ENCODE peak calls at places on chromosomes 4 and X, in ten cellular contexts. One of them, this sample, is unnamed.

GRCh38 chr4:151227731-151228130 is 49.2 kb upstream of the PRSS48 start:
- DNase-seq in pancreas: no peak
- DNase-seq in fibroblast of lung: peak; percentile 85
- DNase-seq in heart right ventricle: peak; percentile 32
- DNase-seq in mucosa of descending colon: peak; percentile 27
- DNase-seq in GM06990: no peak
- DNase-seq in tibial artery: peak; percentile 89
- DNase-seq in A549: no peak
- DNase-seq in GM12865: peak; percentile 19
- DNase-seq in dorsolateral prefrontal cortex: peak; percentile 57
- DNase-seq in this sample: peak; percentile 99

GRCh38 chr4:94452476-94453300 is 946 bp downstream of the PDLIM5 start:
- DNase-seq in pancreas: peak; percentile 75
- DNase-seq in GM06990: peak; percentile 40
- DNase-seq in A549: peak; percentile 17
- DNase-seq in mucosa of descending colon: peak; percentile 91
- DNase-seq in fibroblast of lung: peak; percentile 90
- DNase-seq in tibial artery: peak; percentile 94
- DNase-seq in heart right ventricle: peak; percentile 85
- DNase-seq in dorsolateral prefrontal cortex: peak; percentile 38
- DNase-seq in GM12865: peak; percentile 55
- DNase-seq in this sample: peak; percentile 86

GRCh38 chr4:153595894-153596601 is 88.0 kb upstream of the TLR2 start:
- DNase-seq in heart right ventricle: no peak
- DNase-seq in pancreas: no peak
- DNase-seq in A549: no peak
- DNase-seq in dorsolateral prefrontal cortex: no peak
- DNase-seq in GM06990: no peak
- DNase-seq in GM12865: no peak
- DNase-seq in mucosa of descending colon: no peak
- DNase-seq in fibroblast of lung: no peak
- DNase-seq in tibial artery: no peak
- DNase-seq in this sample: no peak

GRCh38 chr4:4388836-4389575 is 2.1 kb downstream of the NSG1 start:
- DNase-seq in GM06990: no peak
- DNase-seq in GM12865: no peak
- DNase-seq in tibial artery: no peak
- DNase-seq in dorsolateral prefrontal cortex: no peak
- DNase-seq in heart right ventricle: no peak
- DNase-seq in A549: no peak
- DNase-seq in fibroblast of lung: no peak
- DNase-seq in pancreas: no peak
- DNase-seq in mucosa of descending colon: no peak
- DNase-seq in this sample: no peak

GRCh38 chr4:114780205-114780604 is 181.6 kb downstream of the UGT8 start:
- DNase-seq in A549: no peak
- DNase-seq in heart right ventricle: no peak
- DNase-seq in GM12865: peak; percentile 5
- DNase-seq in fibroblast of lung: peak; percentile 23
- DNase-seq in mucosa of descending colon: peak; percentile 27
- DNase-seq in dorsolateral prefrontal cortex: no peak
- DNase-seq in GM06990: no peak
- DNase-seq in pancreas: no peak
- DNase-seq in tibial artery: no peak
- DNase-seq in this sample: peak; percentile 81

GRCh38 chr4:151431728-151432127 is 22.8 kb downstream of the FHIP1A start:
- DNase-seq in pancreas: no peak
- DNase-seq in heart right ventricle: no peak
- DNase-seq in mucosa of descending colon: no peak
- DNase-seq in GM06990: no peak
- DNase-seq in dorsolateral prefrontal cortex: no peak
- DNase-seq in fibroblast of lung: no peak
- DNase-seq in A549: no peak
- DNase-seq in GM12865: no peak
- DNase-seq in tibial artery: no peak
- DNase-seq in this sample: no peak

GRCh38 chrX:9293051-9293496 is 171.8 kb upstream of the TBL1X start:
- DNase-seq in GM06990: no peak
- DNase-seq in fibroblast of lung: no peak
- DNase-seq in tibial artery: no peak
- DNase-seq in pancreas: no peak
- DNase-seq in mucosa of descending colon: no peak
- DNase-seq in A549: no peak
- DNase-seq in GM12865: no peak
- DNase-seq in dorsolateral prefrontal cortex: no peak
- DNase-seq in heart right ventricle: no peak
- DNase-seq in this sample: no peak

GRCh38 chr4:165489786-165490185 is 111.0 kb downstream of the CPE start:
- DNase-seq in A549: no peak
- DNase-seq in pancreas: no peak
- DNase-seq in GM12865: no peak
- DNase-seq in heart right ventricle: no peak
- DNase-seq in mucosa of descending colon: no peak
- DNase-seq in tibial artery: no peak
- DNase-seq in GM06990: no peak
- DNase-seq in fibroblast of lung: peak; percentile 17
- DNase-seq in dorsolateral prefrontal cortex: no peak
- DNase-seq in this sample: peak; percentile 21

GRCh38 chrX:110315541-110315940 is 2.3 kb downstream of the AMMECR1 start:
- DNase-seq in dorsolateral prefrontal cortex: no peak
- DNase-seq in GM12865: peak; percentile 52
- DNase-seq in tibial artery: no peak
- DNase-seq in A549: no peak
- DNase-seq in heart right ventricle: no peak
- DNase-seq in GM06990: peak; percentile 22
- DNase-seq in fibroblast of lung: peak; percentile 33
- DNase-seq in pancreas: no peak
- DNase-seq in mucosa of descending colon: no peak
- DNase-seq in this sample: no peak

GRCh38 chrX:46130246-46130645 is 415.0 kb downstream of the ZNF674 start:
- DNase-seq in heart right ventricle: no peak
- DNase-seq in A549: no peak
- DNase-seq in mucosa of descending colon: no peak
- DNase-seq in GM06990: no peak
- DNase-seq in dorsolateral prefrontal cortex: no peak
- DNase-seq in GM12865: no peak
- DNase-seq in tibial artery: no peak
- DNase-seq in pancreas: no peak
- DNase-seq in fibroblast of lung: no peak
- DNase-seq in this sample: no peak

GRCh38 chrX:27728291-27728690 is 79.5 kb upstream of the MAGEB10 start:
- DNase-seq in heart right ventricle: no peak
- DNase-seq in tibial artery: no peak
- DNase-seq in pancreas: no peak
- DNase-seq in A549: no peak
- DNase-seq in dorsolateral prefrontal cortex: no peak
- DNase-seq in fibroblast of lung: peak; percentile 55
- DNase-seq in GM12865: no peak
- DNase-seq in mucosa of descending colon: no peak
- DNase-seq in GM06990: no peak
- DNase-seq in this sample: peak; percentile 2

GRCh38 chr4:112766422-112766821 is 129.5 kb downstream of the LARP7 start:
- DNase-seq in A549: no peak
- DNase-seq in pancreas: no peak
- DNase-seq in heart right ventricle: no peak
- DNase-seq in mucosa of descending colon: peak; percentile 9
- DNase-seq in GM12865: peak; percentile 48
- DNase-seq in dorsolateral prefrontal cortex: no peak
- DNase-seq in fibroblast of lung: peak; percentile 20
- DNase-seq in tibial artery: no peak
- DNase-seq in GM06990: no peak
- DNase-seq in this sample: peak; percentile 65

GRCh38 chr4:75633846-75634245 is 3.5 kb upstream of the CDKL2 start:
- DNase-seq in pancreas: no peak
- DNase-seq in GM06990: no peak
- DNase-seq in heart right ventricle: no peak
- DNase-seq in fibroblast of lung: peak; percentile 85
- DNase-seq in tibial artery: no peak
- DNase-seq in mucosa of descending colon: no peak
- DNase-seq in GM12865: no peak
- DNase-seq in A549: no peak
- DNase-seq in dorsolateral prefrontal cortex: no peak
- DNase-seq in this sample: peak; percentile 48

GRCh38 chr4:128721896-128722295 is 87.6 kb upstream of the JADE1 start:
- DNase-seq in fibroblast of lung: no peak
- DNase-seq in heart right ventricle: no peak
- DNase-seq in tibial artery: no peak
- DNase-seq in dorsolateral prefrontal cortex: no peak
- DNase-seq in pancreas: no peak
- DNase-seq in A549: no peak
- DNase-seq in mucosa of descending colon: no peak
- DNase-seq in GM12865: no peak
- DNase-seq in GM06990: no peak
- DNase-seq in this sample: no peak

GRCh38 chrX:72169008-72169728 is 12.4 kb upstream of the PIN4 start:
- DNase-seq in GM06990: no peak
- DNase-seq in A549: no peak
- DNase-seq in pancreas: no peak
- DNase-seq in heart right ventricle: no peak
- DNase-seq in GM12865: peak; percentile 46
- DNase-seq in fibroblast of lung: peak; percentile 11
- DNase-seq in mucosa of descending colon: peak; percentile 3
- DNase-seq in tibial artery: no peak
- DNase-seq in dorsolateral prefrontal cortex: no peak
- DNase-seq in this sample: peak; percentile 22
- H3K4me3 ChIP-seq in GM06990: no peak overlapping the region
- H3K4me3 ChIP-seq in A549: no peak overlapping the region
- H3K4me3 ChIP-seq in pancreas: no peak overlapping the region
- H3K4me3 ChIP-seq in heart right ventricle: peak overlapping the region; percentile 29
- H3K4me3 ChIP-seq in GM12865: no peak overlapping the region
- H3K4me3 ChIP-seq in fibroblast of lung: no peak overlapping the region
- H3K4me3 ChIP-seq in mucosa of descending colon: no peak overlapping the region
- H3K4me3 ChIP-seq in tibial artery: no peak overlapping the region
- H3K4me3 ChIP-seq in dorsolateral prefrontal cortex: no peak overlapping the region
- H3K4me3 ChIP-seq in this sample: no peak overlapping the region

DNA sequence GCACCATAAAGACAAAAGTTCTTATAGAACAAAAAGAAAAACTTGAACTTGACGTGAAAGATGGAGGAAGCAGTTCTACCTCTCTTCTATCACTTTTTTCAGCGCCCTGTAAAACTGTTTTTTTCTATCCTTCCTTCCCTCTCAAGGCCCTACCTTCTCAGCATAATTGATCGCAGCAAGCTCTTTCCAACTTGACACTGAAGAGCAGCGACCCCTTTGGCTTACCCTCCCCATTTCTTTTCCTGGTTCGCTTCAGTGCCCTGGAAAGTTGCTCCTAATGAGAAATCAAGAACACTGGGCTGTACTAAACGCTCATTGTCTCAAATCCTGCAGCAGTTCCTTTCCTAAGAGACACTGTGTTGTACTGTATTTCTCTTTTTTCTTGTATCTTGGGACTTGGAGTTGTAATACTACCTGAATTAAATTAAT is 150.6 kb upstream of the SLC4A4 start:
- DNase-seq in dorsolateral prefrontal cortex: no peak
- DNase-seq in GM12865: no peak
- DNase-seq in GM06990: no peak
- DNase-seq in heart right ventricle: no peak
- DNase-seq in pancreas: no peak
- DNase-seq in fibroblast of lung: no peak
- DNase-seq in A549: no peak
- DNase-seq in mucosa of descending colon: peak; percentile 18
- DNase-seq in tibial artery: no peak
- DNase-seq in this sample: no peak
- TF ChIP-seq CTCF in dorsolateral prefrontal cortex: no peak
- TF ChIP-seq CTCF in GM12865: no peak
- TF ChIP-seq CTCF in GM06990: no peak
- TF ChIP-seq CTCF in heart right ventricle: no peak
- TF ChIP-seq CTCF in pancreas: no peak
- TF ChIP-seq CTCF in fibroblast of lung: no peak
- TF ChIP-seq CTCF in A549: no peak
- TF ChIP-seq CTCF in mucosa of descending colon: no peak
- TF ChIP-seq CTCF in tibial artery: no peak
- TF ChIP-seq CTCF in this sample: no peak

GRCh38 chrX:68920541-68920940 is 91.7 kb downstream of the EFNB1 start:
- DNase-seq in mucosa of descending colon: peak; percentile 29
- DNase-seq in dorsolateral prefrontal cortex: no peak
- DNase-seq in fibroblast of lung: no peak
- DNase-seq in GM06990: no peak
- DNase-seq in pancreas: no peak
- DNase-seq in A549: no peak
- DNase-seq in tibial artery: no peak
- DNase-seq in heart right ventricle: no peak
- DNase-seq in GM12865: no peak
- DNase-seq in this sample: no peak
- H3K4me3 ChIP-seq in mucosa of descending colon: no peak overlapping the region
- H3K4me3 ChIP-seq in dorsolateral prefrontal cortex: no peak overlapping the region
- H3K4me3 ChIP-seq in fibroblast of lung: no peak overlapping the region
- H3K4me3 ChIP-seq in GM06990: no peak overlapping the region
- H3K4me3 ChIP-seq in pancreas: no peak overlapping the region
- H3K4me3 ChIP-seq in A549: no peak overlapping the region
- H3K4me3 ChIP-seq in tibial artery: no peak overlapping the region
- H3K4me3 ChIP-seq in heart right ventricle: no peak overlapping the region
- H3K4me3 ChIP-seq in GM12865: no peak overlapping the region
- H3K4me3 ChIP-seq in this sample: no peak overlapping the region

DNA sequence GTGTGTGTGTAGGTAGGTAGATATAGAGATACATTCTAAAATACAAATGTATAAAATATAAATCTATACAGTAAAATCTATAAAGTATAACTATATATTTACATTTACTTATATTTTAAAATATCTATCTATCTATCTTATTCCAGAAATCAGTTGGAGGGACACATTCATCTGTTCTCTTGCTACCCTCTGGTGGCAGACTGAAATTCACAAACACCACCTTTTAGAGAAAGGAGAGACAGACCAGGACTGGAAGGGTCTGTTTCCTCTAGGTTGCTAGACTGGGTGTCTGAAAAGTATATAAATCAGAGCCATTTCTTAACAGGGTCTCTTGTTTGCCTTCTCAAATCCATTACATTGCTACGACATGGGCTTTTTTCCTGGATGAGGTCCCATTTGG is 343.0 kb downstream of the OPHN1 start:
- DNase-seq in pancreas: no peak
- DNase-seq in GM12865: no peak
- DNase-seq in A549: no peak
- DNase-seq in GM06990: no peak
- DNase-seq in dorsolateral prefrontal cortex: no peak
- DNase-seq in fibroblast of lung: no peak
- DNase-seq in tibial artery: no peak
- DNase-seq in heart right ventricle: no peak
- DNase-seq in mucosa of descending colon: no peak
- DNase-seq in this sample: peak; percentile 21
- TF ChIP-seq CTCF in pancreas: no peak
- TF ChIP-seq CTCF in GM12865: no peak
- TF ChIP-seq CTCF in A549: no peak
- TF ChIP-seq CTCF in GM06990: no peak
- TF ChIP-seq CTCF in dorsolateral prefrontal cortex: no peak
- TF ChIP-seq CTCF in fibroblast of lung: no peak
- TF ChIP-seq CTCF in tibial artery: no peak
- TF ChIP-seq CTCF in heart right ventricle: no peak
- TF ChIP-seq CTCF in mucosa of descending colon: no peak
- TF ChIP-seq CTCF in this sample: peak; percentile 27